ENCODE peak calls at places on chromosomes 1 and 21, in six cellular contexts. One of them, this sample, is unnamed.

GRCh38 chr1:20621012-20621411 is 12.2 kb upstream of the PINK1 start:
- ATAC-seq in upper lobe of left lung: no peak
- ATAC-seq in GM12878: no peak
- ATAC-seq in HepG2: no peak
- ATAC-seq in K562: no peak
- ATAC-seq in A549: no peak
- ATAC-seq in this sample: no peak

GRCh38 chr1:57209495-57209894 is 214.4 kb downstream of the DAB1 start:
- ATAC-seq in GM12878: no peak
- ATAC-seq in K562: no peak
- ATAC-seq in upper lobe of left lung: no peak
- ATAC-seq in A549: no peak
- ATAC-seq in HepG2: no peak
- ATAC-seq in this sample: no peak

GRCh38 chr1:33400153-33400552 is 30.7 kb downstream of the PHC2 start:
- ATAC-seq in A549: no peak
- ATAC-seq in upper lobe of left lung: no peak
- ATAC-seq in K562: no peak
- ATAC-seq in HepG2: no peak
- ATAC-seq in GM12878: no peak
- ATAC-seq in this sample: no peak

GRCh38 chr1:82845371-82845770 is 1044.6 kb downstream of the ADGRL2 start:
- ATAC-seq in K562: no peak
- ATAC-seq in GM12878: no peak
- ATAC-seq in HepG2: no peak
- ATAC-seq in upper lobe of left lung: no peak
- ATAC-seq in A549: no peak
- ATAC-seq in this sample: no peak

GRCh38 chr1:204652556-204652955 is 33.0 kb downstream of the LRRN2 start:
- ATAC-seq in A549: no peak
- ATAC-seq in HepG2: no peak
- ATAC-seq in GM12878: no peak
- ATAC-seq in upper lobe of left lung: no peak
- ATAC-seq in K562: no peak
- ATAC-seq in this sample: no peak

GRCh38 chr1:23581219-23581618 is 21.9 kb upstream of the ID3 start:
- ATAC-seq in HepG2: peak; percentile 28
- ATAC-seq in K562: peak; percentile 33
- ATAC-seq in upper lobe of left lung: peak; percentile 63
- ATAC-seq in GM12878: no peak
- ATAC-seq in A549: no peak
- ATAC-seq in this sample: peak; percentile 6

GRCh38 chr1:181804989-181805388 is 256.5 kb downstream of the ZNF648 start:
- ATAC-seq in A549: no peak
- ATAC-seq in upper lobe of left lung: no peak
- ATAC-seq in GM12878: peak; percentile 19
- ATAC-seq in HepG2: no peak
- ATAC-seq in K562: no peak
- ATAC-seq in this sample: no peak

GRCh38 chr1:59135761-59136255 is 161.1 kb upstream of the FGGY start:
- ATAC-seq in GM12878: no peak
- ATAC-seq in A549: no peak
- ATAC-seq in upper lobe of left lung: no peak
- ATAC-seq in HepG2: no peak
- ATAC-seq in K562: no peak
- ATAC-seq in this sample: no peak

GRCh38 chr1:145796753-145797152 is 27.1 kb downstream of the RNF115 start:
- ATAC-seq in K562: no peak
- ATAC-seq in HepG2: no peak
- ATAC-seq in upper lobe of left lung: no peak
- ATAC-seq in A549: no peak
- ATAC-seq in GM12878: no peak
- ATAC-seq in this sample: no peak

GRCh38 chr21:34882719-34883131 is 166.4 kb downstream of the RUNX1 start:
- ATAC-seq in upper lobe of left lung: peak; percentile 52
- ATAC-seq in GM12878: peak; percentile 77
- ATAC-seq in HepG2: no peak
- ATAC-seq in K562: peak; percentile 9
- ATAC-seq in A549: peak; percentile 18
- ATAC-seq in this sample: peak; percentile 41

GRCh38 chr1:26350701-26351590 is 3.0 kb downstream of the CRYBG2 start:
- ATAC-seq in K562: peak; percentile 32
- ATAC-seq in GM12878: no peak
- ATAC-seq in upper lobe of left lung: no peak
- ATAC-seq in HepG2: peak; percentile 93
- ATAC-seq in A549: peak; percentile 62
- ATAC-seq in this sample: no peak

GRCh38 chr1:95716550-95716949 is 482.5 kb downstream of the RWDD3 start:
- ATAC-seq in K562: no peak
- ATAC-seq in upper lobe of left lung: no peak
- ATAC-seq in A549: no peak
- ATAC-seq in HepG2: no peak
- ATAC-seq in GM12878: no peak
- ATAC-seq in this sample: no peak

GRCh38 chr1:155002479-155003226 is at the start of gene ZBTB7B:
- ATAC-seq in A549: peak; percentile 4
- ATAC-seq in GM12878: no peak
- ATAC-seq in upper lobe of left lung: peak; percentile 11
- ATAC-seq in HepG2: no peak
- ATAC-seq in K562: peak; percentile 0
- ATAC-seq in this sample: peak; percentile 32

GRCh38 chr1:48789903-48790302 is 13.2 kb upstream of the BEND5 start:
- ATAC-seq in K562: no peak
- ATAC-seq in HepG2: no peak
- ATAC-seq in GM12878: peak; percentile 35
- ATAC-seq in A549: no peak
- ATAC-seq in upper lobe of left lung: no peak
- ATAC-seq in this sample: no peak

GRCh38 chr1:48790397-48790796 is 13.7 kb upstream of the BEND5 start:
- ATAC-seq in K562: no peak
- ATAC-seq in upper lobe of left lung: no peak
- ATAC-seq in GM12878: peak; percentile 64
- ATAC-seq in A549: no peak
- ATAC-seq in HepG2: no peak
- ATAC-seq in this sample: no peak

GRCh38 chr1:48784301-48784700 is 7.6 kb upstream of the BEND5 start:
- ATAC-seq in A549: no peak
- ATAC-seq in upper lobe of left lung: no peak
- ATAC-seq in K562: no peak
- ATAC-seq in HepG2: no peak
- ATAC-seq in GM12878: no peak
- ATAC-seq in this sample: no peak

DNA sequence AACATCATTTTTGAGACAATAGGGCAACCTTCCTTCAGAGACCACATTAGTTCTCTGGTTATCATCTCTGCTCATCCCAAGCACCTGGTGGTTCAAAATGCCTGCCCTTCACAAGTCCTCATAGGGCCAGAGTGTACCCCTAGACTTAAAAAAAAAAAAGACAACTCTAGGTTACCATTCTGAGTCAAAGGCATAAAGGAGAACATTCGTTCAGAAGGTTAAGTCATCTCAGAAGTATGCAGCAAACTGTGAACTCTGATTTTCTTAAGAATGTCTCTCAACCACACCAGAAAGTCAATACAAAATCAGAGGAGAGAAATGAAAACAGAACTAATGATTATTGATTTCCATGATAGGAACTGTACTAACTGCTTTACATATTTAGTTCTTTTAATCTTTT is 9.2 kb upstream of the BEND5 start:
- ATAC-seq in K562: no peak
- ATAC-seq in A549: no peak
- ATAC-seq in upper lobe of left lung: no peak
- ATAC-seq in GM12878: no peak
- ATAC-seq in HepG2: no peak
- ATAC-seq in this sample: no peak
- TF ChIP-seq EP300 in K562: no peak
- TF ChIP-seq EP300 in A549: no peak
- TF ChIP-seq EP300 in upper lobe of left lung: no peak
- TF ChIP-seq EP300 in GM12878: no peak
- TF ChIP-seq EP300 in HepG2: no peak
- TF ChIP-seq EP300 in this sample: no peak

GRCh38 chr1:165876121-165876520 is 48.7 kb downstream of the UCK2 start:
- ATAC-seq in HepG2: no peak
- ATAC-seq in A549: no peak
- ATAC-seq in K562: no peak
- ATAC-seq in upper lobe of left lung: no peak
- ATAC-seq in GM12878: peak; percentile 60
- ATAC-seq in this sample: no peak
- H3K27ac ChIP-seq in HepG2: no peak overlapping the region
- H3K27ac ChIP-seq in A549: no peak overlapping the region
- H3K27ac ChIP-seq in K562: no peak overlapping the region
- H3K27ac ChIP-seq in upper lobe of left lung: no peak overlapping the region
- H3K27ac ChIP-seq in GM12878: peak overlapping the region; percentile 76
- H3K27ac ChIP-seq in this sample: no peak overlapping the region

DNA sequence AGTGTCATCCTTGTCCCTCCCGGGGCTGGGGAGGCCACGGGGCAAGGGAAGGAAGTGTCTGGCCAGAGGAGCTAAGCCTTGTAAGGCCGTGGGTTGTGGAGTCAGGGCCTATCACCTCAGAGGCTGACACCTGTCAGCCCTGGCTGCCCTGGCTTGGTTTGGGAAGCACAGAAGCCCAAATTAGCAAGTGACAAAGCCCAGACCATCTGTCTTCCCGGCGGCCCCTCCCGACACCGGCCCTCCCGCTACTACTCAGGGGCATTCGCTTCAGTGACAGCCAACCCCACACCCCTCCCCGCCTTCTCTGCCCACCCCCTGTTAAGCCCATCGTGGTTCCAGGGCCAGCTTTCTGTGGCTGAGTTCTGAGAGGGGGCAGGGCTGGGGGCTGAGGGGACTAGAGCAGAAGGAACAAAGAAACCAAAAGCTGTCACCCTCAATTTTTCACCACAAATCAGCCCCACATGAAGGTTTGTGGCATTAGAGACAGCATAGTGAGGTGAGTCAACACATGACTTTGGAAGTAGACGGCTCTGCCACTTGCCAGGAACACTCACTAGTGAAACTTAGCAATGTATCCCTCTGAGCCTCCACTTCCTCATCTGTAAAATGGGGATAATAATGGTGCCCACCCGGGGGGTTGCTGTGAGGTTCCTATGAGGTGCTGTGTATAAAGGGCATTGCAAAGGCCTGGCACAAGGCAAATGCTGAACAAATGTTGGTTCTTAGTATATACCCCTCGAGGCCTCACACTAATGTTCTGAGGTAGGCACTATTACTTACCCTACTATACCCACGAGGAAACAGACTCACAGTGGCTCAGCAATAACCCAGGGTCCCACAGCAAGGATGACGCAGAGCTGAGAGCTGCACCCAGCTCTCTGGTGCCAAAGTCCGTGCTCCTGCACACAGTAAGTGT is 5.1 kb upstream of the TNNI1 start:
- ATAC-seq in K562: no peak
- ATAC-seq in upper lobe of left lung: no peak
- ATAC-seq in A549: no peak
- ATAC-seq in GM12878: peak; percentile 69
- ATAC-seq in HepG2: no peak
- ATAC-seq in this sample: no peak
- TF ChIP-seq POLR2A in K562: no peak
- TF ChIP-seq POLR2A in upper lobe of left lung: no peak
- TF ChIP-seq POLR2A in A549: no peak
- TF ChIP-seq POLR2A in GM12878: no peak
- TF ChIP-seq POLR2A in HepG2: no peak
- TF ChIP-seq POLR2A in this sample: no peak

DNA sequence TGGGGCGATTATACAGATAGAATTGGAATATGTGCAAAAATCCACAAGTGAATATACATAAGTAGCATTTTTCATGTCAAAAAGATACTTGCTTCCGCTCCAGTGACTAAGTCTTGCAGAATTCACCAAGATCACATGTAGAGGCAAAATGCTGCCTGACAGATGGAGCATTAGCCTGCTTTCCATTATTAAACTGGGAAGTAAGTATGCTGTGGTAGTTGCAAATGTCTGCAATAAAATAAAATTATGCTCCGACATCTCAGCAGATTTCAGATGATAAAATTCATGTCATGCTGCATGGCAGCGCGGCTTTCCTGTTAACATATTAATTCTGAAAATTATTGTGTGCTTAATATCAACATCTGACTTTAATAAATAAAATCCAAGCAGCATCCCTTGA is 366.3 kb upstream of the ZP4 start:
- ATAC-seq in upper lobe of left lung: no peak
- ATAC-seq in HepG2: no peak
- ATAC-seq in K562: no peak
- ATAC-seq in A549: no peak
- ATAC-seq in GM12878: no peak
- ATAC-seq in this sample: no peak
- TF ChIP-seq EP300 in upper lobe of left lung: no peak
- TF ChIP-seq EP300 in HepG2: no peak
- TF ChIP-seq EP300 in K562: no peak
- TF ChIP-seq EP300 in A549: no peak
- TF ChIP-seq EP300 in GM12878: no peak
- TF ChIP-seq EP300 in this sample: no peak

DNA sequence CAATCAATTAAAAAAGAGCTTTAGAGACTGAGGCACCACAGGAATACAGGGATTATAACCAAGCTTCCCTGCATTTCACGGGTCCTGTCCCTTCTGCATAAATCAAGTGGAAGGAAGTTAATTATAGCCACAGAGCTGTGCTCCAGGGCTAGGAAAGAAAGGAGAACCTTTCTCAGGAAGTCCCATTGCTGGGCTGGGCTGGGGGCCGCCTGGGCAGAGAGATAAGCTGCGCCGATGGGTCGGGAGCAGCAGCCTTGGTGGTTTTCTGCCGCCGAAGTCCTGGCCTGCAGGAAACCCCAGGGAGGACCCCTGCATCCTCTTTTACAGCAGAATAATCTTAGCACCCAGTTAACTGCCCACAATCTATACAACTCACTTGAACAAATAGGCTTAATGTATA is 12.6 kb upstream of the CD34 start:
- ATAC-seq in HepG2: no peak
- ATAC-seq in K562: peak; percentile 96
- ATAC-seq in GM12878: no peak
- ATAC-seq in A549: no peak
- ATAC-seq in upper lobe of left lung: no peak
- ATAC-seq in this sample: no peak
- H3K27ac ChIP-seq in HepG2: no peak overlapping the region
- H3K27ac ChIP-seq in K562: no peak overlapping the region
- H3K27ac ChIP-seq in GM12878: no peak overlapping the region
- H3K27ac ChIP-seq in A549: no peak overlapping the region
- H3K27ac ChIP-seq in upper lobe of left lung: peak overlapping the region; percentile 72
- H3K27ac ChIP-seq in this sample: no peak overlapping the region

GRCh38 chr1:245234217-245235120 is 79.7 kb downstream of the KIF26B start:
- ATAC-seq in GM12878: no peak
- ATAC-seq in upper lobe of left lung: peak; percentile 65
- ATAC-seq in K562: no peak
- ATAC-seq in A549: no peak
- ATAC-seq in HepG2: no peak
- ATAC-seq in this sample: no peak
- TF ChIP-seq POLR2A in GM12878: no peak
- TF ChIP-seq POLR2A in upper lobe of left lung: no peak
- TF ChIP-seq POLR2A in K562: no peak
- TF ChIP-seq POLR2A in A549: no peak
- TF ChIP-seq POLR2A in HepG2: no peak
- TF ChIP-seq POLR2A in this sample: no peak

This sample was measured in gastroesophageal sphincter.